ENCODE peak calls at places on chromosomes 2 and 18, in seven cellular contexts. S, F, P, C, O, Z and H are unnamed samples.

GRCh38 chr2:32884346-32884745 is 62.4 kb upstream of the LTBP1 start:
- DNase-seq in S (no peak), F (no peak), P (no peak), C (no peak), O (no peak), Z (no peak), H (no peak)

GRCh38 chr2:42756956-42757513 is 6.9 kb downstream of the OXER1 start:
- DNase-seq in S (no peak), F (peak; percentile 58), P (no peak), C (no peak), O (no peak), Z (no peak), H (no peak)

GRCh38 chr2:181655519-181655918 is 1.4 kb downstream of the CERKL start:
- DNase-seq in S (no peak), F (peak; percentile 6), P (no peak), C (no peak), O (no peak), Z (no peak), H (no peak)

GRCh38 chr2:38943784-38944183 is 54.1 kb downstream of the ARHGEF33 start:
- DNase-seq in S (no peak), F (no peak), P (no peak), C (no peak), O (no peak), Z (no peak), H (no peak)

GRCh38 chr18:26309283-26309682 is 83.0 kb downstream of the TAF4B start:
- DNase-seq in S (no peak), F (no peak), P (no peak), C (no peak), O (no peak), Z (no peak), H (no peak)

GRCh38 chr18:48678237-48679115 is 139.6 kb downstream of the CTIF start:
- DNase-seq in S (no peak), F (no peak), P (no peak), C (no peak), O (no peak), Z (no peak), H (no peak)

GRCh38 chr2:124145982-124146381 is 120.9 kb downstream of the CNTNAP5 start:
- DNase-seq in S (no peak), F (no peak), P (no peak), C (no peak), O (no peak), Z (no peak), H (no peak)

GRCh38 chr2:168841445-168841844 is 39.0 kb downstream of the NOSTRIN start:
- DNase-seq in S (no peak), F (no peak), P (no peak), C (no peak), O (no peak), Z (no peak), H (no peak)

GRCh38 chr2:26989156-26989555 is 18.7 kb downstream of the MAPRE3 start:
- DNase-seq in S (no peak), F (peak; percentile 78), P (no peak), C (no peak), O (no peak), Z (no peak), H (no peak)

GRCh38 chr2:178912416-178913056 is 105.3 kb upstream of the TTN start:
- DNase-seq in S (no peak), F (no peak), P (no peak), C (no peak), O (no peak), Z (no peak), H (no peak)

GRCh38 chr2:42169869-42170465 is 814 bp downstream of the EML4 start:
- DNase-seq in S (peak; percentile 31), F (peak; percentile 71), P (peak; percentile 71), C (no peak), O (no peak), Z (no peak), H (no peak)

GRCh38 chr18:10015288-10015701 is 101.5 kb downstream of the VAPA start:
- DNase-seq in S (no peak), F (no peak), P (no peak), C (no peak), O (no peak), Z (no peak), H (peak; percentile 4)

GRCh38 chr2:11365096-11365856 is 20.8 kb upstream of the ROCK2 start:
- DNase-seq in S (peak; percentile 83), F (no peak), P (no peak), C (no peak), O (no peak), Z (no peak), H (no peak)

GRCh38 chr2:15243762-15244161 is 317.4 kb downstream of the NBAS start:
- DNase-seq in S (no peak), F (peak; percentile 21), P (no peak), C (no peak), O (no peak), Z (no peak), H (no peak)

GRCh38 chr2:211745295-211746097 is 793.1 kb downstream of the ERBB4 start:
- DNase-seq in S (peak; percentile 76), F (peak; percentile 38), P (peak; percentile 67), C (peak; percentile 61), O (peak; percentile 26), Z (peak; percentile 43), H (peak; percentile 63)

GRCh38 chr2:121974919-121975654 is 219.6 kb downstream of the TSN start:
- DNase-seq in S (peak; percentile 94), F (peak; percentile 88), P (peak; percentile 86), C (peak; percentile 46), O (peak; percentile 29), Z (peak; percentile 27), H (peak; percentile 82)

GRCh38 chr2:150939087-150939486 is 322.6 kb downstream of the RBM43 start:
- DNase-seq in S (no peak), F (no peak), P (no peak), C (no peak), O (no peak), Z (no peak), H (no peak)

GRCh38 chr2:10129490-10129889 is 7.0 kb downstream of the RRM2 start:
- DNase-seq in S (no peak), F (no peak), P (no peak), C (no peak), O (no peak), Z (no peak), H (no peak)
- H3K36me3 ChIP-seq in S (peaks cover 31% of the 10 kb centered on the region), F (peaks cover 17% of the 10 kb centered on the region), P (peaks cover 98% of the 10 kb centered on the region), C (peaks cover 97% of the 10 kb centered on the region), O (peaks cover 47% of the 10 kb centered on the region), Z (peaks cover 39% of the 10 kb centered on the region), H (peaks cover 12% of the 10 kb centered on the region)

GRCh38 chr2:217568289-217568985 is 434.4 kb downstream of the TNS1 start:
- DNase-seq in S (no peak), F (peak; percentile 2), P (no peak), C (no peak), O (no peak), Z (no peak), H (no peak)

GRCh38 chr2:217570394-217570793 is 432.4 kb downstream of the TNS1 start:
- DNase-seq in S (no peak), F (no peak), P (no peak), C (no peak), O (no peak), Z (no peak), H (no peak)

GRCh38 chr2:217573565-217573964 is 429.2 kb downstream of the TNS1 start:
- DNase-seq in S (no peak), F (peak; percentile 82), P (no peak), C (no peak), O (peak; percentile 18), Z (no peak), H (no peak)
- TF ChIP-seq CTCF in S (no peak), F (no peak), P (no peak), C (no peak), O (no peak), Z (no peak), H (no peak)

DNA sequence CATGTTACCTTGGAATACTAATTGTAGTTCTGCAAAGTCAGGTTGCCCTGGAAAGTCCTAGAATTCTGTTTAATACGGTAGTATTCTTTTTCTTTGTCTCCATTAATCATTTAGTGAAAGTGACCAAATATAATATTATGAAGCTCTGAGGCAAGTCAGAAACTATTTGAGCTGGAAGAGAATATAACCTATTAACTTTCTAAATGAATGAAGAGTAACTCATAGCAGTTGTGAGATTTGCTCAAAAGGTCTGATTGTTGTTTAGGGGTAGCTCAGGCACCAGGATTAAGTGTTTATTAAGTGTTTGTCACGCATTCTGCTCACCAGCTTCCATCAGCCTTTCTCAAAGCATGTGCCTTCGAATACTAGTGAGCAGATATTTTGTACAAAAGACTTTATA is 46.7 kb upstream of the SERPINE2 start:
- DNase-seq in S (no peak), F (no peak), P (no peak), C (no peak), O (no peak), Z (no peak), H (no peak)
- H3K4me1 ChIP-seq in S (no peaks in the 10 kb centered on the region), F (peaks cover 36% of the 10 kb centered on the region), P (no peaks in the 10 kb centered on the region), C (no peaks in the 10 kb centered on the region), O (peaks cover 42% of the 10 kb centered on the region), Z (no peaks in the 10 kb centered on the region), H (no peaks in the 10 kb centered on the region)

DNA sequence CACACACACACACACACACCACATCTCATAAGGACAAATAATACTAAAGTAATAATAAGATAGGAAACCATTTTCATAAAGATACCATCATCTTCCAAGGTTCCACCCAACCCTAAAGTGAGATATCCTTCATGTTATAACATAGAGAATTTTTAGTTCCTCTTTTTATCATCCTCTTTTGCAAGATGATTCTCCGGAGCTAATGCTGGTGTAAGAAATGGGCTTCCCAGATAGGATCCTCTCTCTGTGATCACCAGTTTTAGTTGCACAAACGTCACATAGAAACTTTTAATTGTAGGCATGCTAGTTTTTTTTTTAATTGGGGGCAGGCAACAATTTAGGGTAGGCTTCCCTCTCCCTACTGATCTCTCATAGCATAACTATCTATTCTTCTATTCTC is 49.6 kb downstream of the ARHGAP25 start:
- DNase-seq in S (no peak), F (no peak), P (no peak), C (no peak), O (no peak), Z (no peak), H (no peak)
- H3K36me3 ChIP-seq in S (no peaks in the 10 kb centered on the region), F (no peaks in the 10 kb centered on the region), P (peaks cover 85% of the 10 kb centered on the region), C (peaks cover 70% of the 10 kb centered on the region), O (no peaks in the 10 kb centered on the region), Z (no peaks in the 10 kb centered on the region), H (no peaks in the 10 kb centered on the region)